ENCODE peak calls at places on chromosomes 7 and 10, in eight cellular contexts. A, L, P, W, Y, F, U and I are unnamed samples.

GRCh38 chr7:6615853-6616555 is 594 bp downstream of the ZNF853 start:
- DNase-seq in A (no peak), L (peak; percentile 81), P (no peak), W (peak; percentile 69), Y (no peak), F (no peak), U (no peak), I (no peak)

GRCh38 chr7:134829381-134829986 is 50.0 kb downstream of the CALD1 start:
- DNase-seq in A (no peak), L (no peak), P (no peak), W (no peak), Y (no peak), F (no peak), U (no peak), I (no peak)

GRCh38 chr7:158494643-158495042 is 93.0 kb downstream of the PTPRN2 start:
- DNase-seq in A (no peak), L (no peak), P (no peak), W (no peak), Y (peak; percentile 61), F (no peak), U (no peak), I (no peak)

GRCh38 chr7:135075716-135076115 is 72.2 kb upstream of the TMEM140 start:
- DNase-seq in A (no peak), L (peak; percentile 22), P (no peak), W (no peak), Y (no peak), F (no peak), U (no peak), I (no peak)

GRCh38 chr7:144437370-144438191 is 34.1 kb upstream of the NOBOX start:
- DNase-seq in A (no peak), L (peak; percentile 85), P (no peak), W (peak; percentile 61), Y (peak; percentile 91), F (peak; percentile 18), U (peak; percentile 17), I (peak; percentile 37)

GRCh38 chr7:63043657-63044543 is 954.7 kb upstream of the ZNF722 start:
- DNase-seq in A (no peak), L (no peak), P (no peak), W (no peak), Y (no peak), F (no peak), U (no peak), I (no peak)

GRCh38 chr10:24695452-24695851 is 28.2 kb downstream of the ARHGAP21 start:
- DNase-seq in A (no peak), L (no peak), P (no peak), W (no peak), Y (no peak), F (no peak), U (no peak), I (no peak)

GRCh38 chr7:83629117-83629880 is 19.6 kb downstream of the SEMA3E start:
- DNase-seq in A (no peak), L (peak; percentile 74), P (no peak), W (no peak), Y (no peak), F (no peak), U (no peak), I (no peak)

GRCh38 chr10:117501460-117502035 is 41.0 kb upstream of the EMX2 start:
- DNase-seq in A (peak; percentile 35), L (no peak), P (no peak), W (no peak), Y (no peak), F (no peak), U (no peak), I (no peak)

GRCh38 chr10:94680544-94680943 is 3.0 kb upstream of the CYP2C18 start:
- DNase-seq in A (no peak), L (no peak), P (no peak), W (no peak), Y (no peak), F (peak; percentile 21), U (no peak), I (peak; percentile 62)

GRCh38 chr7:92988941-92989540 is 128.7 kb downstream of the SAMD9 start:
- DNase-seq in A (no peak), L (no peak), P (no peak), W (no peak), Y (no peak), F (no peak), U (peak; percentile 11), I (no peak)

GRCh38 chr10:124649209-124649608 is 95.0 kb downstream of the FAM53B start:
- DNase-seq in A (no peak), L (no peak), P (no peak), W (no peak), Y (peak; percentile 62), F (no peak), U (no peak), I (no peak)

GRCh38 chr7:100875356-100875751 is 451 bp downstream of the SRRT start:
- DNase-seq in A (no peak), L (peak; percentile 59), P (no peak), W (no peak), Y (no peak), F (no peak), U (no peak), I (no peak)

GRCh38 chr7:158863611-158864506 is 7.5 kb downstream of the DYNC2I1 start:
- DNase-seq in A (peak; percentile 91), L (peak; percentile 70), P (no peak), W (peak; percentile 71), Y (no peak), F (peak; percentile 41), U (peak; percentile 60), I (peak; percentile 52)

GRCh38 chr10:78700413-78700812 is 368.4 kb upstream of the ZMIZ1 start:
- DNase-seq in A (no peak), L (no peak), P (no peak), W (no peak), Y (no peak), F (no peak), U (peak; percentile 38), I (peak; percentile 8)

GRCh38 chr7:67955061-67955460 is 958.4 kb downstream of the TYW1 start:
- DNase-seq in A (no peak), L (no peak), P (no peak), W (no peak), Y (no peak), F (no peak), U (no peak), I (no peak)
- H3K27ac ChIP-seq in A (no peak overlapping the region), L (no peak overlapping the region), P (no peak overlapping the region), W (no peak overlapping the region), Y (no peak overlapping the region), F (no peak overlapping the region), U (no peak overlapping the region), I (no peak overlapping the region)

DNA sequence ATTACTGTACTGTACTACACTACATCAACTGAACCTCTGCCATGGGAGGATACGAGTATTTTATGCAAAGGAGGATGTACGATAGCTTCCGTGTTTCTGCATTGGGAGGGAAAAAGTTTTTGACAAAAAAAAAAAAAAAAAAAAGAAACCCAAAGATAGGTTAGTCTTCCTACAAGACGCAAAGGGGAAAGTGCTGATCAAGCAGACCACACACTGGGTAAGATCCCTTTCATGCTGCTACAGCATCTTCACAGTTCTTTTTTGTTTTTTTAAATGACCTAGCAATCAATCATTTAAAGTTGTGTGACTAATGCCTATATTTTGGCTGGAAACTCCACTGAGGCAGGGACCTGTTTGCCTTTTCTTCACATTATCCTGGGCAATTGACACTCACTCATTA is 87.9 kb downstream of the RAPGEF5 start:
- DNase-seq in A (no peak), L (no peak), P (no peak), W (no peak), Y (no peak), F (no peak), U (no peak), I (no peak)
- H3K27ac ChIP-seq in A (no peak overlapping the region), L (peak overlapping the region; percentile 29), P (no peak overlapping the region), W (no peak overlapping the region), Y (no peak overlapping the region), F (no peak overlapping the region), U (no peak overlapping the region), I (no peak overlapping the region)

GRCh38 chr10:13684252-13684791 is 97.6 kb downstream of the PRPF18 start:
- DNase-seq in A (peak; percentile 79), L (no peak), P (peak; percentile 70), W (no peak), Y (peak; percentile 59), F (no peak), U (peak; percentile 88), I (no peak)
- H3K27ac ChIP-seq in A (peak overlapping the region; percentile 76), L (no peak overlapping the region), P (peak overlapping the region; percentile 89), W (no peak overlapping the region), Y (peak overlapping the region; percentile 16), F (no peak overlapping the region), U (peak overlapping the region; percentile 75), I (peak overlapping the region; percentile 5)

DNA sequence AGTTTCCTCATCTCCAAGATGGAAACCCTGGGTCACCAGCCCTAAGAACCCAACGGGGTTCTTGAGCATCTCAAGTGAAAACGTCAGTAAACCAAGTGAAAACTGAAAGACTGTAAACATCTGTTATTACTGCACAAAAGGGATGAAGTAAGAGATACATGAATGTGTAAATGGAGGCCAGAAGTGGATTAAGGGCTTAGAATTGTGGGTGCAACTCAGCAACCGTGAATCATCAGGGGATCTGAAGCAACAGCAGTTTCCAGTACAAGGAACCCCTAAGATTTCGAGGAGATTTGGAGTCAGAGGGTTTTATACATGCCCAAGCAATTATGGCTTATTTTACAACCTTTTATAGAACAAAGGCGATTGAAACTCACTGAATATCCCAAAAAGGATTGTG is 95.7 kb upstream of the SVIL start:
- DNase-seq in A (no peak), L (no peak), P (no peak), W (no peak), Y (no peak), F (no peak), U (no peak), I (no peak)
- H3K27ac ChIP-seq in A (no peak overlapping the region), L (no peak overlapping the region), P (no peak overlapping the region), W (no peak overlapping the region), Y (no peak overlapping the region), F (no peak overlapping the region), U (no peak overlapping the region), I (no peak overlapping the region)